ENCODE peak calls at places on chromosomes 5 and 9, in four cellular contexts. L, C, X and O are unnamed samples.
A peak's percentile ranks its signal among the peaks of the same experiment; 100 is the strongest.

GRCh38 chr5:174195517-174195916 is 150.0 kb downstream of the NSG2 start:
- DNase-seq in X (no peak), C (no peak), L (no peak), O (no peak)

GRCh38 chr5:168708301-168708695 is 129.1 kb upstream of the PANK3 start:
- DNase-seq in C (no peak), L (no peak), X (no peak), O (no peak)

GRCh38 chr5:65027149-65027548 is 258.4 kb downstream of the CWC27 start:
- DNase-seq in L (no peak), X (no peak), C (no peak), O (no peak)

GRCh38 chr9:100011062-100011681 is 87.6 kb downstream of the ERP44 start:
- DNase-seq in C (peak; percentile 36), X (peak; percentile 2), L (peak; percentile 58), O (peak; percentile 34)

GRCh38 chr5:180084638-180085561 is 13.3 kb upstream of the RNF130 start:
- DNase-seq in X (peak; percentile 81), C (no peak), L (no peak), O (no peak)

GRCh38 chr5:62066878-62067277 is 239.1 kb upstream of the KIF2A start:
- DNase-seq in C (no peak), L (no peak), X (no peak), O (no peak)

GRCh38 chr9:16729656-16730055 is 140.8 kb downstream of the BNC2 start:
- DNase-seq in L (no peak), X (peak; percentile 58), C (no peak), O (no peak)

GRCh38 chr9:6852243-6852963 is 94.6 kb downstream of the KDM4C start:
- DNase-seq in L (peak; percentile 61), X (no peak), C (no peak), O (peak; percentile 63)

GRCh38 chr9:96085536-96086143 is 210.1 kb downstream of the ERCC6L2 start:
- DNase-seq in L (no peak), C (no peak), X (no peak), O (no peak)

GRCh38 chr5:175789670-175790069 is 81.7 kb upstream of the CPLX2 start:
- DNase-seq in L (no peak), X (no peak), C (no peak), O (no peak)

GRCh38 chr5:177434437-177434836 is 8.0 kb downstream of the GRK6 start:
- DNase-seq in X (no peak), C (no peak), L (peak; percentile 54), O (no peak)

GRCh38 chr9:124130277-124131075 is 118.9 kb downstream of the LHX2 start:
- DNase-seq in L (no peak), X (no peak), C (no peak), O (no peak)

GRCh38 chr9:80492221-80492620 is 920.5 kb downstream of the TLE4 start:
- DNase-seq in L (no peak), C (no peak), X (no peak), O (peak; percentile 7)

GRCh38 chr5:80109549-80110478 is 74.7 kb downstream of the THBS4 start:
- DNase-seq in X (no peak), L (no peak), C (no peak), O (no peak)

GRCh38 chr5:27908341-27908740 is 870.0 kb upstream of the CDH9 start:
- DNase-seq in X (no peak), C (no peak), L (no peak), O (no peak)

GRCh38 chr9:116193636-116194035 is 40.0 kb downstream of the PAPPA start:
- DNase-seq in X (no peak), L (peak; percentile 59), C (no peak), O (peak; percentile 38)